ENCODE peak calls at places on chromosome 13, in seven cellular contexts. One of them, this sample, is unnamed.

GRCh38 chr13:20664304-20664703 is 39.2 kb upstream of the IL17D start:
- DNase-seq in T-helper 1 cell: no peak
- DNase-seq in NCI-H1436 treated with DMSO at 0.1 percent for 48 hours: no peak
- DNase-seq in HFF-Myc: no peak
- DNase-seq in RPMI8226: no peak
- DNase-seq in activated CD8-positive, alpha-beta memory T cell treated with anti-CD3 and anti-CD28 coated beads for 1 hour: no peak
- DNase-seq in stimulated activated CD8-positive, alpha-beta memory T cell treated with anti-CD3 and anti-CD28 coated beads, Interleukin-2, amount 100 ng/mL, for 1 hour: no peak
- DNase-seq in this sample: no peak

GRCh38 chr13:44302948-44303575 is 70.6 kb upstream of the SERP2 start:
- DNase-seq in RPMI8226: no peak
- DNase-seq in NCI-H1436 treated with DMSO at 0.1 percent for 48 hours: no peak
- DNase-seq in HFF-Myc: no peak
- DNase-seq in T-helper 1 cell: no peak
- DNase-seq in activated CD8-positive, alpha-beta memory T cell treated with anti-CD3 and anti-CD28 coated beads for 1 hour: no peak
- DNase-seq in stimulated activated CD8-positive, alpha-beta memory T cell treated with anti-CD3 and anti-CD28 coated beads, Interleukin-2, amount 100 ng/mL, for 1 hour: no peak
- DNase-seq in this sample: no peak

GRCh38 chr13:105948143-105948542 is 587.3 kb downstream of the EFNB2 start:
- DNase-seq in stimulated activated CD8-positive, alpha-beta memory T cell treated with anti-CD3 and anti-CD28 coated beads, Interleukin-2, amount 100 ng/mL, for 1 hour: no peak
- DNase-seq in RPMI8226: no peak
- DNase-seq in NCI-H1436 treated with DMSO at 0.1 percent for 48 hours: no peak
- DNase-seq in activated CD8-positive, alpha-beta memory T cell treated with anti-CD3 and anti-CD28 coated beads for 1 hour: no peak
- DNase-seq in T-helper 1 cell: no peak
- DNase-seq in HFF-Myc: no peak
- DNase-seq in this sample: no peak

GRCh38 chr13:49248433-49249002 is 793 bp downstream of the CDADC1 start:
- DNase-seq in activated CD8-positive, alpha-beta memory T cell treated with anti-CD3 and anti-CD28 coated beads for 1 hour: no peak
- DNase-seq in NCI-H1436 treated with DMSO at 0.1 percent for 48 hours: no peak
- DNase-seq in RPMI8226: peak
- DNase-seq in HFF-Myc: no peak
- DNase-seq in stimulated activated CD8-positive, alpha-beta memory T cell treated with anti-CD3 and anti-CD28 coated beads, Interleukin-2, amount 100 ng/mL, for 1 hour: peak
- DNase-seq in T-helper 1 cell: no peak
- DNase-seq in this sample: peak

GRCh38 chr13:98954313-98954712 is 23.6 kb downstream of the DOCK9 start:
- DNase-seq in NCI-H1436 treated with DMSO at 0.1 percent for 48 hours: no peak
- DNase-seq in RPMI8226: no peak
- DNase-seq in stimulated activated CD8-positive, alpha-beta memory T cell treated with anti-CD3 and anti-CD28 coated beads, Interleukin-2, amount 100 ng/mL, for 1 hour: no peak
- DNase-seq in HFF-Myc: no peak
- DNase-seq in T-helper 1 cell: no peak
- DNase-seq in activated CD8-positive, alpha-beta memory T cell treated with anti-CD3 and anti-CD28 coated beads for 1 hour: no peak
- DNase-seq in this sample: no peak

GRCh38 chr13:73844986-73845385 is 289.2 kb downstream of the KLF12 start:
- DNase-seq in activated CD8-positive, alpha-beta memory T cell treated with anti-CD3 and anti-CD28 coated beads for 1 hour: no peak
- DNase-seq in HFF-Myc: no peak
- DNase-seq in RPMI8226: no peak
- DNase-seq in T-helper 1 cell: no peak
- DNase-seq in stimulated activated CD8-positive, alpha-beta memory T cell treated with anti-CD3 and anti-CD28 coated beads, Interleukin-2, amount 100 ng/mL, for 1 hour: no peak
- DNase-seq in NCI-H1436 treated with DMSO at 0.1 percent for 48 hours: no peak
- DNase-seq in this sample: no peak

GRCh38 chr13:40563350-40564125 is 102.9 kb downstream of the FOXO1 start:
- DNase-seq in activated CD8-positive, alpha-beta memory T cell treated with anti-CD3 and anti-CD28 coated beads for 1 hour: no peak
- DNase-seq in NCI-H1436 treated with DMSO at 0.1 percent for 48 hours: no peak
- DNase-seq in stimulated activated CD8-positive, alpha-beta memory T cell treated with anti-CD3 and anti-CD28 coated beads, Interleukin-2, amount 100 ng/mL, for 1 hour: no peak
- DNase-seq in T-helper 1 cell: no peak
- DNase-seq in HFF-Myc: no peak
- DNase-seq in RPMI8226: no peak
- DNase-seq in this sample: no peak

GRCh38 chr13:98252931-98253470 is 75.9 kb upstream of the RNF113B start:
- DNase-seq in T-helper 1 cell: no peak
- DNase-seq in HFF-Myc: peak
- DNase-seq in RPMI8226: no peak
- DNase-seq in stimulated activated CD8-positive, alpha-beta memory T cell treated with anti-CD3 and anti-CD28 coated beads, Interleukin-2, amount 100 ng/mL, for 1 hour: no peak
- DNase-seq in activated CD8-positive, alpha-beta memory T cell treated with anti-CD3 and anti-CD28 coated beads for 1 hour: no peak
- DNase-seq in NCI-H1436 treated with DMSO at 0.1 percent for 48 hours: no peak
- DNase-seq in this sample: no peak

GRCh38 chr13:104314926-104315535 is 1248.8 kb upstream of the SLC10A2 start:
- DNase-seq in HFF-Myc: no peak
- DNase-seq in T-helper 1 cell: no peak
- DNase-seq in NCI-H1436 treated with DMSO at 0.1 percent for 48 hours: no peak
- DNase-seq in RPMI8226: no peak
- DNase-seq in activated CD8-positive, alpha-beta memory T cell treated with anti-CD3 and anti-CD28 coated beads for 1 hour: no peak
- DNase-seq in stimulated activated CD8-positive, alpha-beta memory T cell treated with anti-CD3 and anti-CD28 coated beads, Interleukin-2, amount 100 ng/mL, for 1 hour: no peak
- DNase-seq in this sample: no peak

GRCh38 chr13:76067850-76068249 is 431.7 kb downstream of the LMO7 start:
- DNase-seq in HFF-Myc: no peak
- DNase-seq in T-helper 1 cell: no peak
- DNase-seq in NCI-H1436 treated with DMSO at 0.1 percent for 48 hours: no peak
- DNase-seq in activated CD8-positive, alpha-beta memory T cell treated with anti-CD3 and anti-CD28 coated beads for 1 hour: no peak
- DNase-seq in RPMI8226: no peak
- DNase-seq in stimulated activated CD8-positive, alpha-beta memory T cell treated with anti-CD3 and anti-CD28 coated beads, Interleukin-2, amount 100 ng/mL, for 1 hour: no peak
- DNase-seq in this sample: no peak

GRCh38 chr13:44243198-44243852 is 130.3 kb upstream of the SERP2 start:
- DNase-seq in NCI-H1436 treated with DMSO at 0.1 percent for 48 hours: peak
- DNase-seq in stimulated activated CD8-positive, alpha-beta memory T cell treated with anti-CD3 and anti-CD28 coated beads, Interleukin-2, amount 100 ng/mL, for 1 hour: no peak
- DNase-seq in RPMI8226: peak
- DNase-seq in activated CD8-positive, alpha-beta memory T cell treated with anti-CD3 and anti-CD28 coated beads for 1 hour: no peak
- DNase-seq in T-helper 1 cell: no peak
- DNase-seq in HFF-Myc: no peak
- DNase-seq in this sample: no peak

GRCh38 chr13:104253063-104253680 is 1187.0 kb upstream of the SLC10A2 start:
- DNase-seq in stimulated activated CD8-positive, alpha-beta memory T cell treated with anti-CD3 and anti-CD28 coated beads, Interleukin-2, amount 100 ng/mL, for 1 hour: no peak
- DNase-seq in NCI-H1436 treated with DMSO at 0.1 percent for 48 hours: no peak
- DNase-seq in RPMI8226: no peak
- DNase-seq in activated CD8-positive, alpha-beta memory T cell treated with anti-CD3 and anti-CD28 coated beads for 1 hour: no peak
- DNase-seq in T-helper 1 cell: no peak
- DNase-seq in HFF-Myc: no peak
- DNase-seq in this sample: no peak

GRCh38 chr13:52892925-52893324 is 44.5 kb upstream of the PCDH8 start:
- DNase-seq in stimulated activated CD8-positive, alpha-beta memory T cell treated with anti-CD3 and anti-CD28 coated beads, Interleukin-2, amount 100 ng/mL, for 1 hour: no peak
- DNase-seq in activated CD8-positive, alpha-beta memory T cell treated with anti-CD3 and anti-CD28 coated beads for 1 hour: no peak
- DNase-seq in RPMI8226: no peak
- DNase-seq in NCI-H1436 treated with DMSO at 0.1 percent for 48 hours: no peak
- DNase-seq in T-helper 1 cell: no peak
- DNase-seq in HFF-Myc: no peak
- DNase-seq in this sample: no peak

GRCh38 chr13:35992964-35993363 is 138.2 kb downstream of the DCLK1 start:
- DNase-seq in HFF-Myc: no peak
- DNase-seq in stimulated activated CD8-positive, alpha-beta memory T cell treated with anti-CD3 and anti-CD28 coated beads, Interleukin-2, amount 100 ng/mL, for 1 hour: no peak
- DNase-seq in T-helper 1 cell: no peak
- DNase-seq in NCI-H1436 treated with DMSO at 0.1 percent for 48 hours: no peak
- DNase-seq in activated CD8-positive, alpha-beta memory T cell treated with anti-CD3 and anti-CD28 coated beads for 1 hour: no peak
- DNase-seq in RPMI8226: no peak
- DNase-seq in this sample: no peak